ENCODE peak calls at places on chromosomes 1 and 21, in eight cellular contexts. One of them, this sample, is unnamed.

GRCh38 chr1:52119291-52119690 is 22.6 kb upstream of the ZFYVE9 start:
- DNase-seq in amniotic stem cell: no peak
- DNase-seq in uterus: no peak
- DNase-seq in OCI-M1: no peak
- DNase-seq in Kasumi-1: no peak
- DNase-seq in ELR: no peak
- DNase-seq in NCI-H446: no peak
- DNase-seq in GM20000: no peak
- DNase-seq in this sample: no peak

GRCh38 chr1:1000357-1001056 is 610 bp upstream of the HES4 start:
- DNase-seq in amniotic stem cell: peak
- DNase-seq in uterus: peak
- DNase-seq in OCI-M1: peak
- DNase-seq in Kasumi-1: no peak
- DNase-seq in ELR: peak
- DNase-seq in NCI-H446: peak
- DNase-seq in GM20000: peak
- DNase-seq in this sample: peak

GRCh38 chr21:28781602-28782274 is 210.9 kb downstream of the LTN1 start:
- DNase-seq in amniotic stem cell: no peak
- DNase-seq in uterus: no peak
- DNase-seq in OCI-M1: peak
- DNase-seq in Kasumi-1: peak
- DNase-seq in ELR: peak
- DNase-seq in NCI-H446: peak
- DNase-seq in GM20000: peak
- DNase-seq in this sample: peak

GRCh38 chr1:118143828-118144227 is 41.2 kb downstream of the SPAG17 start:
- DNase-seq in amniotic stem cell: no peak
- DNase-seq in uterus: no peak
- DNase-seq in OCI-M1: no peak
- DNase-seq in Kasumi-1: no peak
- DNase-seq in ELR: no peak
- DNase-seq in NCI-H446: no peak
- DNase-seq in GM20000: no peak
- DNase-seq in this sample: no peak

GRCh38 chr1:8815582-8816285 is 1.7 kb downstream of the RERE start:
- DNase-seq in amniotic stem cell: no peak
- DNase-seq in uterus: no peak
- DNase-seq in OCI-M1: peak
- DNase-seq in Kasumi-1: peak
- DNase-seq in ELR: peak
- DNase-seq in NCI-H446: no peak
- DNase-seq in GM20000: no peak
- DNase-seq in this sample: peak

GRCh38 chr1:71438626-71439025 is 357.8 kb upstream of the ZRANB2 start:
- DNase-seq in amniotic stem cell: no peak
- DNase-seq in uterus: no peak
- DNase-seq in OCI-M1: no peak
- DNase-seq in Kasumi-1: no peak
- DNase-seq in ELR: no peak
- DNase-seq in NCI-H446: no peak
- DNase-seq in GM20000: no peak
- DNase-seq in this sample: no peak

GRCh38 chr1:12406218-12407021 is 176.6 kb downstream of the VPS13D start:
- DNase-seq in amniotic stem cell: no peak
- DNase-seq in uterus: no peak
- DNase-seq in OCI-M1: no peak
- DNase-seq in Kasumi-1: no peak
- DNase-seq in ELR: no peak
- DNase-seq in NCI-H446: no peak
- DNase-seq in GM20000: no peak
- DNase-seq in this sample: no peak

GRCh38 chr21:18832950-18833349 is 429.4 kb upstream of the TMPRSS15 start:
- DNase-seq in amniotic stem cell: no peak
- DNase-seq in uterus: no peak
- DNase-seq in OCI-M1: peak
- DNase-seq in Kasumi-1: no peak
- DNase-seq in ELR: peak
- DNase-seq in NCI-H446: no peak
- DNase-seq in GM20000: no peak
- DNase-seq in this sample: no peak

GRCh38 chr21:40754466-40754865 is 92.5 kb downstream of the DSCAM start:
- DNase-seq in amniotic stem cell: no peak
- DNase-seq in uterus: no peak
- DNase-seq in OCI-M1: no peak
- DNase-seq in Kasumi-1: no peak
- DNase-seq in ELR: no peak
- DNase-seq in NCI-H446: no peak
- DNase-seq in GM20000: no peak
- DNase-seq in this sample: no peak

GRCh38 chr1:23427550-23427949 is 3.0 kb upstream of the TCEA3 start:
- DNase-seq in amniotic stem cell: no peak
- DNase-seq in uterus: no peak
- DNase-seq in OCI-M1: no peak
- DNase-seq in Kasumi-1: no peak
- DNase-seq in ELR: no peak
- DNase-seq in NCI-H446: no peak
- DNase-seq in GM20000: no peak
- DNase-seq in this sample: no peak

GRCh38 chr1:99659755-99660210 is 13.9 kb downstream of the PALMD start:
- DNase-seq in amniotic stem cell: no peak
- DNase-seq in uterus: no peak
- DNase-seq in OCI-M1: peak
- DNase-seq in Kasumi-1: no peak
- DNase-seq in ELR: peak
- DNase-seq in NCI-H446: no peak
- DNase-seq in GM20000: no peak
- DNase-seq in this sample: no peak

GRCh38 chr1:184298321-184299052 is 88.3 kb upstream of the C1orf21 start:
- DNase-seq in amniotic stem cell: no peak
- DNase-seq in uterus: no peak
- DNase-seq in OCI-M1: no peak
- DNase-seq in Kasumi-1: no peak
- DNase-seq in ELR: peak
- DNase-seq in NCI-H446: peak
- DNase-seq in GM20000: no peak
- DNase-seq in this sample: no peak

GRCh38 chr1:93448983-93449805 is 1.3 kb downstream of the FNBP1L start:
- DNase-seq in amniotic stem cell: no peak
- DNase-seq in uterus: no peak
- DNase-seq in OCI-M1: no peak
- DNase-seq in Kasumi-1: peak
- DNase-seq in ELR: peak
- DNase-seq in NCI-H446: peak
- DNase-seq in GM20000: peak
- DNase-seq in this sample: peak

GRCh38 chr1:214318356-214318755 is 37.4 kb downstream of the SMYD2 start:
- DNase-seq in amniotic stem cell: no peak
- DNase-seq in uterus: peak
- DNase-seq in OCI-M1: no peak
- DNase-seq in Kasumi-1: no peak
- DNase-seq in ELR: peak
- DNase-seq in NCI-H446: no peak
- DNase-seq in GM20000: no peak
- DNase-seq in this sample: no peak

GRCh38 chr1:95071539-95071938 is 1.2 kb downstream of the ALG14 start:
- DNase-seq in amniotic stem cell: no peak
- DNase-seq in uterus: no peak
- DNase-seq in OCI-M1: no peak
- DNase-seq in Kasumi-1: peak
- DNase-seq in ELR: no peak
- DNase-seq in NCI-H446: no peak
- DNase-seq in GM20000: no peak
- DNase-seq in this sample: no peak

GRCh38 chr1:227777646-227778045 is 37.8 kb upstream of the PRSS38 start:
- DNase-seq in amniotic stem cell: no peak
- DNase-seq in uterus: no peak
- DNase-seq in OCI-M1: no peak
- DNase-seq in Kasumi-1: no peak
- DNase-seq in ELR: no peak
- DNase-seq in NCI-H446: no peak
- DNase-seq in GM20000: no peak
- DNase-seq in this sample: no peak

GRCh38 chr1:201191723-201192477 is 1.3 kb downstream of the IGFN1 start:
- DNase-seq in amniotic stem cell: peak
- DNase-seq in uterus: peak
- DNase-seq in OCI-M1: no peak
- DNase-seq in Kasumi-1: no peak
- DNase-seq in ELR: peak
- DNase-seq in NCI-H446: no peak
- DNase-seq in GM20000: no peak
- DNase-seq in this sample: peak